ENCODE peak calls at places on chromosomes 5 and 9, in four cellular contexts. L is GM23338, S is sigmoid colon, E is prostate gland. B is an unnamed sample.

GRCh38 chr9:26262431-26262830 is 584.2 kb upstream of the TUSC1 start:
- DNase-seq in L (no peak), S (no peak), E (no peak), B (no peak)

GRCh38 chr5:90949469-90950358 is 391.1 kb downstream of the ADGRV1 start:
- DNase-seq in L (no peak), S (no peak), E (no peak), B (no peak)

GRCh38 chr5:32153723-32154122 is 20.4 kb downstream of the GOLPH3 start:
- DNase-seq in L (no peak), S (no peak), E (no peak), B (no peak)

GRCh38 chr9:13598738-13599137 is 319.2 kb upstream of the MPDZ start:
- DNase-seq in L (no peak), S (no peak), E (no peak), B (no peak)

GRCh38 chr5:14685757-14686156 is 21.2 kb downstream of the OTULIN start:
- DNase-seq in L (peak; percentile 72), S (no peak), E (peak; percentile 49), B (no peak)

GRCh38 chr5:35651002-35651756 is 33.5 kb downstream of the SPEF2 start:
- DNase-seq in L (peak; percentile 74), S (no peak), E (peak; percentile 14), B (peak; percentile 7)

GRCh38 chr9:76441551-76442322 is 17.2 kb upstream of the GCNT1 start:
- DNase-seq in L (no peak), S (no peak), E (no peak), B (no peak)

GRCh38 chr5:76404694-76405306 is 1.7 kb downstream of the IQGAP2 start:
- DNase-seq in L (no peak), S (no peak), E (no peak), B (no peak)

GRCh38 chr5:176660530-176660859 is 13.2 kb downstream of the TSPAN17 start:
- DNase-seq in L (no peak), S (no peak), E (no peak), B (no peak)

GRCh38 chr9:105483618-105484017 is 35.8 kb downstream of the FSD1L start:
- DNase-seq in L (no peak), S (no peak), E (no peak), B (no peak)

GRCh38 chr5:146965781-146966659 is 87.5 kb upstream of the PPP2R2B start:
- DNase-seq in L (peak; percentile 88), S (peak; percentile 69), E (peak; percentile 68), B (peak; percentile 61)

GRCh38 chr5:74895906-74896305 is 29.7 kb upstream of the FAM169A start:
- DNase-seq in L (no peak), S (no peak), E (peak; percentile 68), B (no peak)

GRCh38 chr5:97728920-97729319 is 545.9 kb upstream of the RIOK2 start:
- DNase-seq in L (no peak), S (no peak), E (no peak), B (no peak)

GRCh38 chr5:26582350-26583040 is 455.9 kb downstream of the CDH9 start:
- DNase-seq in L (no peak), S (no peak), E (no peak), B (no peak)

GRCh38 chr5:135544666-135545045 is 8.9 kb upstream of the NEUROG1 start:
- DNase-seq in L (peak; percentile 62), S (no peak), E (no peak), B (no peak)

GRCh38 chr9:131394464-131395026 is 659 bp downstream of the PRRC2B start:
- DNase-seq in L (peak; percentile 63), S (peak; percentile 77), E (no peak), B (no peak)

GRCh38 chr9:36148652-36149051 is 12.1 kb downstream of the GLIPR2 start:
- DNase-seq in L (no peak), S (peak; percentile 100), E (peak; percentile 63), B (no peak)

GRCh38 chr9:126055386-126055785 is 271.2 kb upstream of the MVB12B start:
- DNase-seq in L (no peak), S (peak; percentile 50), E (no peak), B (no peak)

GRCh38 chr5:66041612-66042011 is 102.5 kb upstream of the SREK1 start:
- DNase-seq in L (no peak), S (no peak), E (no peak), B (no peak)

GRCh38 chr9:79264511-79265448 is 307.0 kb upstream of the TLE4 start:
- DNase-seq in L (no peak), S (no peak), E (no peak), B (no peak)

GRCh38 chr5:72151646-72152045 is 44.4 kb downstream of the MAP1B start:
- DNase-seq in L (no peak), S (no peak), E (no peak), B (no peak)

GRCh38 chr9:69086769-69087168 is 51.2 kb downstream of the FXN start:
- DNase-seq in L (no peak), S (no peak), E (no peak), B (no peak)

GRCh38 chr5:1516615-1517601 is 6.9 kb downstream of the LPCAT1 start:
- DNase-seq in L (no peak), S (peak; percentile 54), E (no peak), B (no peak)

GRCh38 chr5:41870621-41871048 is 410 bp upstream of the OXCT1 start:
- DNase-seq in L (no peak), S (no peak), E (no peak), B (no peak)

GRCh38 chr5:113204525-113205161 is 228.0 kb downstream of the DCP2 start:
- DNase-seq in L (no peak), S (peak; percentile 76), E (peak; percentile 87), B (no peak)

GRCh38 chr5:125232779-125233230 is 486.4 kb upstream of the ZNF608 start:
- DNase-seq in L (no peak), S (no peak), E (no peak), B (no peak)

GRCh38 chr5:158590936-158591863 is 508.5 kb downstream of the EBF1 start:
- DNase-seq in L (peak; percentile 77), S (no peak), E (peak; percentile 10), B (no peak)

GRCh38 chr9:87405677-87406544 is 91.8 kb upstream of the DAPK1 start:
- DNase-seq in L (no peak), S (peak; percentile 78), E (no peak), B (no peak)

GRCh38 chr5:146565764-146566163 is 49.8 kb upstream of the GPR151 start:
- DNase-seq in L (peak; percentile 90), S (no peak), E (no peak), B (no peak)

GRCh38 chr9:99431103-99431502 is 209.0 kb downstream of the SEC61B start:
- DNase-seq in L (no peak), S (no peak), E (no peak), B (no peak)

GRCh38 chr5:81545911-81546310 is 152.0 kb upstream of the ACOT12 start:
- DNase-seq in L (no peak), S (no peak), E (no peak), B (no peak)

GRCh38 chr5:81542242-81542641 is 148.3 kb upstream of the ACOT12 start:
- DNase-seq in L (no peak), S (no peak), E (no peak), B (no peak)

GRCh38 chr5:81549123-81549522 is 155.2 kb upstream of the ACOT12 start:
- DNase-seq in L (no peak), S (no peak), E (no peak), B (no peak)

GRCh38 chr5:81544351-81545001 is 150.5 kb upstream of the ACOT12 start:
- DNase-seq in L (no peak), S (no peak), E (no peak), B (no peak)
- TF ChIP-seq POLR2AphosphoS5 in L (no peak), S (no peak), E (peak; percentile 24), B (no peak)

DNA sequence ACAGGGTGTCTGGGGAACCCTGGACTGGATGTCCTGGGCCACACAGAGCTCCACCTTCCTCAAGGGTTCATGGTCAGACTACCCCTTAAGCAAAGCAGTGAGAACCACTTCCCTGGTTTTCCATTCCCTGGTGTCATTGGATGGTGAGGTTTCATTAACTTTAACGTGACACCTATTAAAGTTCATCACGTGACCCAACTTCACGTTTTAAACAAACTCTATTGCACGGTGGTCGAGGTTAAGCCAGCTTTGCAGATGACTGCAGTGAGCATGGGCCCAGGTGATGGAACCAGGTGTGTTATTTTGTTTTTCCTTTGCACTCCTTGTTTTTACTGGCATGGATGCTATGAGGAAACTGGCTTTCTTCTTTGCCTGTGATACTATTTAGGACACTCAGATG is 385.7 kb upstream of the IRX1 start:
- DNase-seq in L (no peak), S (no peak), E (no peak), B (no peak)
- H3K27ac ChIP-seq in L (no peak overlapping the region), S (no peak overlapping the region), E (no peak overlapping the region), B (no peak overlapping the region)

GRCh38 chr9:113574381-113575262 is 111.1 kb downstream of the RGS3 start:
- DNase-seq in L (no peak), S (peak; percentile 48), E (no peak), B (no peak)
- H3K4me1 ChIP-seq in L (peaks cover 11% of the 10 kb centered on the region), S (no peaks in the 10 kb centered on the region), E (peaks cover 6% of the 10 kb centered on the region), B (peaks cover 13% of the 10 kb centered on the region)

GRCh38 chr9:128340691-128341434 is 536 bp downstream of the SLC27A4 start:
- DNase-seq in L (peak; percentile 48), S (no peak), E (no peak), B (no peak)
- TF ChIP-seq POLR2AphosphoS5 in L (no peak), S (no peak), E (no peak), B (no peak)

GRCh38 chr9:89687848-89688247 is 83.0 kb downstream of the GADD45G start:
- DNase-seq in L (no peak), S (no peak), E (no peak), B (no peak)
- H3K27ac ChIP-seq in L (no peak overlapping the region), S (no peak overlapping the region), E (no peak overlapping the region), B (no peak overlapping the region)

GRCh38 chr5:103669615-103670014 is 107.0 kb upstream of the NUDT12 start:
- DNase-seq in L (no peak), S (no peak), E (no peak), B (no peak)

GRCh38 chr5:103674321-103674720 is 111.7 kb upstream of the NUDT12 start:
- DNase-seq in L (no peak), S (no peak), E (no peak), B (no peak)

DNA sequence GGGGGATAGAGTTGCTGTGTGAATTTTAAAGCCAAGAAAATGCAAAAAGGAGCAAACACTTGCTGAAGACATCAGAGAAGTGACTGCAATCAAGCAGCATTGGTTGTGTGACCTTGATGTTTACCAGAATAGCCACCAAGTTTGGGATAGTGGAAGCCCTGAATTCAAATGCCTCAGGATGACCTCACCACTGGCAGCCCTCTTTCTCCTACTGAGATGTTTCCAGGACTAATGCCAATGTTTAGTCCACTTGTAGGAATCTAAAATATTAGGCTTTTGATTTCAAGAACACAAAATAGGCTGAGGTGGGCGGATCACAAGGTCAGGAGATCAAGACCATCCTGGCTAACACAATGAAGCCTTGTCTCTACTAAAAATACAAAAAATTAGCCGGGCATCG is 112.2 kb upstream of the NUDT12 start:
- DNase-seq in L (no peak), S (no peak), E (no peak), B (no peak)
- H3K4me1 ChIP-seq in L (no peaks in the 10 kb centered on the region), S (no peaks in the 10 kb centered on the region), E (no peaks in the 10 kb centered on the region), B (no peaks in the 10 kb centered on the region)

DNA sequence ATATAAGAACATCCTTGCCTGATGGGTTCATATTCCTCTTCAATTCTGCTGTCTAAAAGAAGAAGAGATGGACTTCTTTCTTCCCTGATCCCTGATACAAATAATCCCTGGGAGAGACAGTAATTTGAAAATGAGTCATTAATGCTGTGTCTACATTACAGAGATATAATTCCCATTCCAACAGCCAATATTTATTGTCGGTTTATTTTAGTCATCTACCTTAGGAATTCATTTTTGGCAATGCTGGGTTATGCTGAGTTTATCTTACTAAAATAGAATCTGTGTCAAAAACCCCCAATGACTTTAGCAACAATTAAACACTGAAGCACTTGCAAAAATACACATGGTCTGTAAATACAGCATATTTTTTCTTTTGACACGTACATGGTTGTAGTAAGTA is 23.9 kb downstream of the ZNF474 start:
- DNase-seq in L (no peak), S (no peak), E (no peak), B (no peak)
- TF ChIP-seq POLR2AphosphoS5 in L (no peak), S (peak; percentile 20), E (no peak), B (no peak)

B was measured in Panc1.